ENCODE peak calls at places on chromosomes 2 and 18, in five cellular contexts. V, P, F, J and S are unnamed samples.
A peak's percentile ranks its signal among the peaks of the same experiment; 100 is the strongest.

GRCh38 chr2:44935854-44936185 is 5.7 kb upstream of the SIX3 start:
- DNase-seq in J (no peak), P (no peak), V (peak; percentile 74), F (no peak), S (no peak)

GRCh38 chr2:13046557-13047165 is 329.9 kb downstream of the TRIB2 start:
- DNase-seq in V (peak; percentile 12), P (no peak), F (no peak), J (peak; percentile 45), S (peak; percentile 3)

GRCh38 chr2:43127208-43127940 is 99.0 kb downstream of the ZFP36L2 start:
- DNase-seq in F (peak; percentile 94), J (peak; percentile 60), P (peak; percentile 82), V (no peak), S (no peak)

GRCh38 chr2:179553382-179553781 is 288.8 kb upstream of the SESTD1 start:
- DNase-seq in J (no peak), P (no peak), V (no peak), F (no peak), S (no peak)

GRCh38 chr2:101766871-101767739 is 69.6 kb downstream of the MAP4K4 start:
- DNase-seq in P (no peak), J (peak; percentile 93), F (no peak), V (peak; percentile 30), S (no peak)

GRCh38 chr2:242034996-242035814 is 165.7 kb downstream of the RTP5 start:
- DNase-seq in V (no peak), F (peak; percentile 66), P (no peak), J (no peak), S (no peak)

GRCh38 chr2:39851691-39852110 is 72.6 kb upstream of the THUMPD2 start:
- DNase-seq in V (no peak), P (no peak), J (peak; percentile 39), F (no peak), S (no peak)

GRCh38 chr2:10966056-10966455 is 54.3 kb downstream of the KCNF1 start:
- DNase-seq in P (no peak), J (no peak), F (no peak), V (no peak), S (no peak)

GRCh38 chr2:10786240-10786982 is 26.2 kb downstream of the PDIA6 start:
- DNase-seq in J (no peak), P (no peak), F (no peak), V (no peak), S (no peak)

GRCh38 chr18:11268691-11269686 is 119.6 kb upstream of the PIEZO2 start:
- DNase-seq in P (no peak), F (peak; percentile 9), J (no peak), V (no peak), S (no peak)

GRCh38 chr2:102618452-102619413 is 620 bp upstream of the SLC9A2 start:
- DNase-seq in F (no peak), P (peak; percentile 28), V (peak; percentile 63), J (peak; percentile 4), S (no peak)

GRCh38 chr2:200761168-200761715 is 50.5 kb upstream of the BZW1 start:
- DNase-seq in J (peak; percentile 77), F (no peak), V (no peak), P (no peak), S (no peak)

GRCh38 chr2:113831156-113831555 is 58.7 kb upstream of the ACTR3 start:
- DNase-seq in V (no peak), F (no peak), J (peak; percentile 43), P (no peak), S (no peak)

GRCh38 chr2:56757884-56758545 is 574.2 kb downstream of the CCDC85A start:
- DNase-seq in J (no peak), P (no peak), F (no peak), V (no peak), S (no peak)

GRCh38 chr2:61420986-61421546 is 49.8 kb downstream of the USP34 start:
- DNase-seq in F (no peak), V (no peak), J (no peak), P (no peak), S (no peak)

GRCh38 chr18:21218862-21219261 is 23.2 kb upstream of the GREB1L start:
- DNase-seq in P (no peak), V (peak; percentile 54), F (no peak), J (no peak), S (peak; percentile 9)

GRCh38 chr2:20151116-20151571 is 73.8 kb downstream of the SDC1 start:
- DNase-seq in J (no peak), V (no peak), F (no peak), P (no peak), S (no peak)

GRCh38 chr18:9846162-9846915 is 39.4 kb upstream of the TXNDC2 start:
- DNase-seq in J (no peak), F (no peak), V (no peak), P (no peak), S (no peak)